ENCODE peak calls at places on chromosomes 7 and 10, in ten cellular contexts. J is left ventricle myocardium inferior, L is kidney, Z is tibial nerve, T is psoas muscle, F is endothelial cell, D is fibroblast of mammary gland, U is GM12865, X is fibroblast of pulmonary artery, R is fibroblast of lung. G is an unnamed sample.
A peak's percentile ranks its signal among the peaks of the same experiment; 100 is the strongest.

GRCh38 chr10:106559442-106559841 is 605.1 kb downstream of the SORCS1 start:
- DNase-seq in J (no peak), L (no peak), Z (no peak), T (no peak), F (no peak), D (peak; percentile 95), U (no peak), X (peak; percentile 42), R (peak; percentile 94), G (no peak)

GRCh38 chr7:46949270-46949931 is 632.5 kb downstream of the TNS3 start:
- DNase-seq in J (no peak), L (no peak), Z (no peak), T (no peak), F (no peak), D (no peak), U (no peak), X (no peak), R (no peak), G (no peak)

GRCh38 chr7:46600340-46600739 is 679.3 kb upstream of the IGFBP3 start:
- DNase-seq in J (peak; percentile 48), L (no peak), Z (no peak), T (peak; percentile 49), F (no peak), D (peak; percentile 89), U (no peak), X (peak; percentile 81), R (peak; percentile 2), G (no peak)

GRCh38 chr10:122267849-122268737 is 3.0 kb upstream of the BTBD16 start:
- DNase-seq in J (peak; percentile 43), L (no peak), Z (no peak), T (peak; percentile 40), F (peak; percentile 73), D (peak; percentile 37), U (peak; percentile 45), X (peak; percentile 46), R (no peak), G (peak; percentile 83)

GRCh38 chr10:11178606-11179221 is 161.0 kb downstream of the CELF2 start:
- DNase-seq in J (peak; percentile 46), L (no peak), Z (no peak), T (no peak), F (no peak), D (peak; percentile 76), U (peak; percentile 96), X (peak; percentile 70), R (peak; percentile 90), G (peak; percentile 79)

GRCh38 chr7:44565097-44565794 is 8.5 kb downstream of the DDX56 start:
- DNase-seq in J (peak; percentile 67), L (peak; percentile 83), Z (peak; percentile 42), T (peak; percentile 71), F (peak; percentile 83), D (peak; percentile 59), U (peak; percentile 62), X (peak; percentile 70), R (peak; percentile 32), G (peak; percentile 82)

GRCh38 chr7:43758861-43759683 is 592 bp downstream of the BLVRA start:
- DNase-seq in J (no peak), L (no peak), Z (no peak), T (peak; percentile 42), F (peak; percentile 57), D (no peak), U (peak; percentile 62), X (peak; percentile 38), R (peak; percentile 52), G (peak; percentile 52)

GRCh38 chr10:24444337-24444736 is 235.4 kb downstream of the KIAA1217 start:
- DNase-seq in J (no peak), L (no peak), Z (no peak), T (no peak), F (no peak), D (peak; percentile 97), U (no peak), X (no peak), R (peak; percentile 93), G (no peak)

GRCh38 chr7:4659551-4660286 is 22.4 kb upstream of the FOXK1 start:
- DNase-seq in J (no peak), L (no peak), Z (no peak), T (no peak), F (peak; percentile 22), D (no peak), U (no peak), X (no peak), R (no peak), G (no peak)
- TF ChIP-seq CTCF in J (no peak), L (no peak), Z (no peak), T (no peak), F (no peak), D (peak; percentile 25), U (no peak), X (peak; percentile 3), R (no peak), G (no peak)

GRCh38 chr10:3784510-3785250 is at the start of gene KLF6:
- DNase-seq in J (peak; percentile 63), L (peak; percentile 92), Z (no peak), T (peak; percentile 70), F (peak; percentile 36), D (peak; percentile 20), U (peak; percentile 60), X (peak; percentile 57), R (no peak), G (no peak)
- TF ChIP-seq CTCF in J (peak; percentile 8), L (no peak), Z (no peak), T (no peak), F (no peak), D (no peak), U (no peak), X (no peak), R (no peak), G (peak; percentile 17)

GRCh38 chr7:154853063-154853726 is 149.7 kb downstream of the PAXIP1 start:
- DNase-seq in J (no peak), L (no peak), Z (no peak), T (no peak), F (no peak), D (no peak), U (no peak), X (no peak), R (no peak), G (no peak)
- TF ChIP-seq CTCF in J (no peak), L (no peak), Z (no peak), T (no peak), F (no peak), D (no peak), U (no peak), X (no peak), R (no peak), G (no peak)

DNA sequence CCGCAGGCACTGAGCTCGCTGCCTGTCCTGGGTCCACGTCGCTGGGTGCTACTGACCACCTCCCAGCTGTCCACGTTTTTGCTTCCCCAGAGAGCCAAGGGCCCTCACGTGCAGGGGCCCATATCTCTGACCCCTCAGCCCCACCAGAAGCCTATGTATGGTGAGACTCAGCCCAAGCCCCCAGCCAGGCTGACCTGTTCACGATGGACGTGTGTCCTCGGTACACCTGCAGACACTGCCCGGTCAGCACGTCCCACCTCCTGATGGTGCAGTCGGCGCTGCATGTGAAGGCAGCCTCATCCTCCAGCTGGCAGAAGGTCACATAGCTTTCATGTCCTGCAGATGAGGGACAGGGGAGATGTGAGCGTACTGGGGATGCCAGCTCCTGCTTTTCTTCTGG is 9.9 kb downstream of the WDR86 start:
- DNase-seq in J (no peak), L (peak; percentile 59), Z (no peak), T (no peak), F (no peak), D (no peak), U (no peak), X (no peak), R (no peak), G (no peak)
- TF ChIP-seq CTCF in J (no peak), L (no peak), Z (no peak), T (no peak), F (no peak), D (no peak), U (no peak), X (no peak), R (no peak), G (no peak)

DNA sequence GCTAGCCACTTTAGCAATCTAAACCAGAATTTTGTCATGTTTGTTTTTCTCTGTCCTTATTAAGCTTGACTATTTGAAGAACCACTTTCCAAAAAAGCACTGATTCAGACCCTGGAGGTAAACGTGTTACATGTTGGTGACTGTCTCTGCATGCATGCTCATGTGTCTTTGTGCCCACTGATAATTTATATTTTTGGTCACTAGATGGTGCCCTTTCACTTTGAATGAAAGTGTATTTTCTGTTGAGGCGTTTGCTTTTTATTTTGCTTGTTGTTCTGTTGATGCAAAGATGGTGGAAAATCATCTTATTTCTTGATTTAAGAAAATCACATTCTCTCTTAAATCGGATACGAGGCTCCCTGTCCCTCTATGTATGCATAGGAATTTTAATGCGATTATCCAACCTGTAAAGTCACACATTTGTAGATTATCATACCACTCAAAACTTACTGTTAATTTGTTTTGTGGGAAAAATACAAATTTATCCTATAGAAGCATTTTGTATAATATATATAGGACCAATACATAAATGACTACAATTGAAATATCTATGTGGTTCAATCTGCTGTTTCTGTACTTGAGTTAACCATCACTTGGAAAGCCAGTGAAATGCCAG is 269.3 kb downstream of the BICC1 start:
- DNase-seq in J (no peak), L (no peak), Z (no peak), T (no peak), F (peak; percentile 30), D (peak; percentile 68), U (peak; percentile 40), X (peak; percentile 66), R (peak; percentile 40), G (peak; percentile 30)
- TF ChIP-seq CTCF in J (peak; percentile 72), L (peak; percentile 45), Z (peak; percentile 43), T (peak; percentile 63), F (peak; percentile 74), D (peak; percentile 58), U (peak; percentile 30), X (peak; percentile 56), R (peak; percentile 42), G (peak; percentile 55)

GRCh38 chr10:60141916-60142559 is 235.7 kb upstream of the CCDC6 start:
- DNase-seq in J (no peak), L (no peak), Z (no peak), T (no peak), F (no peak), D (no peak), U (no peak), X (no peak), R (no peak), G (no peak)
- TF ChIP-seq CTCF in J (no peak), L (no peak), Z (no peak), T (no peak), F (no peak), D (no peak), U (no peak), X (no peak), R (no peak), G (no peak)

GRCh38 chr10:1368772-1369171 is 312.6 kb downstream of the WDR37 start:
- DNase-seq in J (no peak), L (no peak), Z (no peak), T (no peak), F (peak; percentile 64), D (no peak), U (peak; percentile 8), X (no peak), R (no peak), G (peak; percentile 66)
- TF ChIP-seq CTCF in J (peak; percentile 64), L (peak; percentile 41), Z (peak; percentile 48), T (peak; percentile 19), F (peak; percentile 84), D (no peak), U (peak; percentile 39), X (peak; percentile 14), R (no peak), G (peak; percentile 30)

GRCh38 chr7:159030490-159031134 is 114.1 kb downstream of the VIPR2 start:
- DNase-seq in J (peak; percentile 55), L (no peak), Z (no peak), T (peak; percentile 60), F (peak; percentile 69), D (peak; percentile 15), U (no peak), X (peak; percentile 15), R (no peak), G (peak; percentile 54)
- TF ChIP-seq CTCF in J (peak; percentile 63), L (peak; percentile 21), Z (peak; percentile 23), T (peak; percentile 46), F (no peak), D (no peak), U (no peak), X (peak; percentile 12), R (peak; percentile 3), G (peak; percentile 3)

GRCh38 chr10:63504145-63504881 is 16.9 kb upstream of the REEP3 start:
- DNase-seq in J (no peak), L (no peak), Z (no peak), T (no peak), F (no peak), D (no peak), U (no peak), X (no peak), R (no peak), G (no peak)
- TF ChIP-seq CTCF in J (no peak), L (no peak), Z (no peak), T (no peak), F (no peak), D (no peak), U (no peak), X (no peak), R (no peak), G (no peak)

G was measured in GM10248.